ENCODE peak calls at places on chromosome 20, in five cellular contexts. F is transverse colon, B is brain microvascular endothelial cell, O is GM23338, H is BE2C. M is an unnamed sample.

GRCh38 chr20:21099653-21100589 is 6.2 kb downstream of the LINC00237 start:
- DNase-seq in F (peak), B (no peak), O (peak), H (peak), M (no peak)

GRCh38 chr20:1440024-1440423 is 26.6 kb downstream of the NSFL1C start:
- DNase-seq in F (no peak), B (no peak), O (peak), H (no peak), M (no peak)

GRCh38 chr20:53161473-53161872 is 189.3 kb downstream of the TSHZ2 start:
- DNase-seq in F (no peak), B (no peak), O (no peak), H (no peak), M (no peak)

GRCh38 chr20:2795451-2795850 is 5.0 kb downstream of the CPXM1 start:
- DNase-seq in F (no peak), B (no peak), O (no peak), H (no peak), M (no peak)

GRCh38 chr20:20259534-20259933 is 108.4 kb upstream of the INSM1 start:
- DNase-seq in F (no peak), B (no peak), O (no peak), H (no peak), M (no peak)

GRCh38 chr20:19784511-19785172 is 26.6 kb downstream of the RIN2 start:
- DNase-seq in F (peak), B (peak), O (peak), H (peak), M (peak)

GRCh38 chr20:36574278-36575065 is 1.1 kb downstream of the TGIF2 start:
- DNase-seq in F (peak), B (peak), O (peak), H (peak), M (no peak)

GRCh38 chr20:7432612-7433011 is 507.6 kb downstream of the HAO1 start:
- DNase-seq in F (no peak), B (no peak), O (no peak), H (no peak), M (no peak)

GRCh38 chr20:51434556-51435256 is 107.8 kb downstream of the NFATC2 start:
- DNase-seq in F (no peak), B (peak), O (no peak), H (no peak), M (peak)

GRCh38 chr20:17430515-17430914 is 100.7 kb downstream of the BFSP1 start:
- DNase-seq in F (no peak), B (no peak), O (no peak), H (no peak), M (no peak)

GRCh38 chr20:25035924-25036323 is 22.0 kb downstream of the ACSS1 start:
- DNase-seq in F (no peak), B (no peak), O (no peak), H (no peak), M (no peak)

GRCh38 chr20:4476903-4477302 is 244.8 kb upstream of the PRND start:
- DNase-seq in F (no peak), B (no peak), O (no peak), H (no peak), M (peak)

GRCh38 chr20:17680128-17680835 is 1.8 kb downstream of the RRBP1 start:
- DNase-seq in F (peak), B (peak), O (peak), H (no peak), M (no peak)

GRCh38 chr20:1815502-1816085 is 79.6 kb upstream of the SIRPA start:
- DNase-seq in F (no peak), B (no peak), O (no peak), H (no peak), M (no peak)

GRCh38 chr20:10200329-10200728 is 18.3 kb upstream of the SNAP25 start:
- DNase-seq in F (no peak), B (no peak), O (no peak), H (no peak), M (peak)

GRCh38 chr20:52049001-52049731 is 142.4 kb downstream of the ZFP64 start:
- DNase-seq in F (no peak), B (peak), O (peak), H (no peak), M (peak)

DNA sequence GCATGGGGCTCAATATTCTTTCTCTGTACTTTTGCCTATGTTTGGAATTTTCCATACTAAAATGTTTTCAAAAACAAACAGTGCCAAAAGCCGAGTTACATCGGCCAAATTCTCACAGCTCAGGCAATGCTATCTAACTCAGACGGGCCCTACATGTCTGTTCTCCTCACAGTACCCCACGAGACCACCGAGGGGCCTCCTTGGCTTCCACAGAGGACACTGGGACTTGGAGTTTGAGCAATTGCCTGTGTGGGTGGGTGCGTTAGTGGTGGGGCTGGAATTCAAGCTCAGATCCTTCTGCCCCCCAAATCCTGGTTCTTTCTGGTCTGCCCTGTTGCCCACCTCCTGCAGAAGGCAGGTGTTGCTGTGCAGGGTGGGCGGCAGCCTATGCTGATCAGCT is 413.2 kb downstream of the CDH26 start:
- DNase-seq in F (no peak), B (no peak), O (peak), H (no peak), M (no peak)
- TF ChIP-seq CTCF in F (no peak), B (no peak), O (peak), H (no peak), M (no peak)

GRCh38 chr20:63733117-63733516 is 3.3 kb upstream of the LIME1 start:
- DNase-seq in F (no peak), B (no peak), O (no peak), H (no peak), M (no peak)

GRCh38 chr20:63732118-63733095 is 4.1 kb upstream of the LIME1 start:
- DNase-seq in F (no peak), B (no peak), O (no peak), H (no peak), M (no peak)

GRCh38 chr20:63734946-63735858 is 1.3 kb upstream of the LIME1 start:
- DNase-seq in F (no peak), B (no peak), O (no peak), H (no peak), M (no peak)

GRCh38 chr20:63734111-63734945 is 2.1 kb upstream of the LIME1 start:
- DNase-seq in F (no peak), B (no peak), O (no peak), H (no peak), M (no peak)

DNA sequence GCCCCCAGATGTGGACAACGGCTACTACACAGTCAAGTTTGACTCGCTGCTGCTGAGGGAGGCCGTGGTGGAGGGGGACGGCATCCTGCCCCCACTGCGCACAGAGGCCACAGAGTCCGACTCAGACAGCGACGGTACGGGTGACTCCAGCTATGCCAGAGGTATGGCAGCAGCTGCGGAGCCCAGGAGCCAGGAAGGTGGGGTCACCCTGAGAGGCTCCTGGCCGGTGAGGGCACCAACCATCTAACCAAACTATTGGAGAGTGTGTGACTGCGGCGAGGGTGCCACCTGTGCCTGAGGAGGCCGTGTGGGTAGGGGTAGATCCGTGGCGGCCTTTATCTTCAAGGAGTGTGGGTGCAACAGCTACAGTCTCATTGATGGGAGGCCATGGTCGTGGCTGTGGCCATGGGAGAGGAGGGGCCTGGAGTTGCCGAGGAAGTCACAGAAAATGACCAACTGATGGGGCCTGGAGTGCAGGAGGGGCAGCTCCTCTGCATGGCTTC is 2.8 kb upstream of the LIME1 start:
- DNase-seq in F (no peak), B (no peak), O (no peak), H (no peak), M (no peak)
- H3K4me3 ChIP-seq in F (no peak), B (no peak), O (no peak), H (no peak), M (no peak)

DNA sequence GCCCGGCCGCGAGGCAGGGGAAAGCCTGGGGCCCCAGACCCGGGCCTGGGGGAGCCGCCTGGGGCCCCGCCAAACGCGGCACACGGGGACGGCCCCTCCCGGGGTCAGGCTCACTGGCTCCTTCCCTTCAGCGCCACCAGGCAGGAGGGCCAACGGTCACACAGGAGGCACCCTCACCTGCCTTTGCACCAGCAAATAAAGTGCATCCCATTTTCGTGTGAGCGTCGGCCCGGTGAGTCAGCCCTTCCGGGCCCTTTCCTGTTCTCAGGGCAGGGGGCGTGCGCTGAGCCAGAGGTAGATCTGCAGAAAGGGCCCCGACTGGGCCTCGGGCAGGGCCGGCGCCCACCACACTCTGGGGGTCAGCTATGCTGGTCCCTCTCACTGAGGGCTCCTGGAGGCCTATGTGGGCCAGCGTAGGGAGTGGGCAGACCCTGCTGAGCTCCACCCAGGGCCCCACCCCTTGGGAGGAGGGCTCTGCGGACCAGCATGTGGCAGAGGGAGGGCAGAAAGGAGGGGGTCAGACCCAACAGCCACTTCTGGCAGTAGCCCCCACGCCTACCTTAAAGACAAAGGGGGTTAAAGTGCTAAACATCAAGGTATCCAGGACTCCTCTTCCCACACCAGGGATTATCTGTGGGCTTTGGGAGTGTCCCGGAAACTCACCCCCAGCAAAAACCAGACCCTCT is 931 bp upstream of the UCKL1 start:
- DNase-seq in F (peak), B (no peak), O (peak), H (peak), M (peak)
- TF ChIP-seq CTCF in F (no peak), B (peak), O (peak), H (no peak), M (peak)

GRCh38 chr20:63648895-63649589 is 4.2 kb downstream of the STMN3 start:
- DNase-seq in F (no peak), B (no peak), O (no peak), H (no peak), M (no peak)
- H3K4me3 ChIP-seq in F (no peak), B (no peak), O (no peak), H (no peak), M (no peak)

GRCh38 chr20:46306743-46307138 is 1.6 kb downstream of the CDH22 start:
- DNase-seq in F (no peak), B (no peak), O (no peak), H (no peak), M (no peak)
- TF ChIP-seq CTCF in F (no peak), B (no peak), O (no peak), H (no peak), M (no peak)

DNA sequence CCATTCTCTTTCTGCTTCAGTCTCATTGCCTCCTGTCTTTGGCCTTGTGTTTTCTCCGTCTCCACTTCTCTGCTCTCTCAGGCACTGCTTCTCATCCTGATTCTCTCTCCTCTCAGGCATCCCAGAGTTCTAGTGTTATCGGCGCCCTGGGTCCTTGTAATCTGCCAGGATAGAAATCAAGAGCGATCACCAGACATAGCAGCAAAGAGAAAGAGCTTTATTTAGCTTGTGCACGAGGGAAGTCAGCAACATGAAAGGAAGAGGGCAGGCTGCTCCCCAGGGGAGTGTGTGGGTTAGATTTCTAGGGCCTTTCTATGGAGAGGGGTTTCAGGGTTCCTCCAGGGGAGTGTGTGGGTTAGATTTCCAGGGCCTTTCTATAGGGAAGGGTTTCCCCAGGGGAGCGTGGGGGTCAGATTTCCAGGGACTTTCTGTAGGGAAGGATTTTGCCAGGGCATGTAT is 32.5 kb downstream of the SUN5 start:
- DNase-seq in F (no peak), B (no peak), O (no peak), H (no peak), M (no peak)
- H3K4me3 ChIP-seq in F (no peak), B (no peak), O (no peak), H (no peak), M (no peak)

DNA sequence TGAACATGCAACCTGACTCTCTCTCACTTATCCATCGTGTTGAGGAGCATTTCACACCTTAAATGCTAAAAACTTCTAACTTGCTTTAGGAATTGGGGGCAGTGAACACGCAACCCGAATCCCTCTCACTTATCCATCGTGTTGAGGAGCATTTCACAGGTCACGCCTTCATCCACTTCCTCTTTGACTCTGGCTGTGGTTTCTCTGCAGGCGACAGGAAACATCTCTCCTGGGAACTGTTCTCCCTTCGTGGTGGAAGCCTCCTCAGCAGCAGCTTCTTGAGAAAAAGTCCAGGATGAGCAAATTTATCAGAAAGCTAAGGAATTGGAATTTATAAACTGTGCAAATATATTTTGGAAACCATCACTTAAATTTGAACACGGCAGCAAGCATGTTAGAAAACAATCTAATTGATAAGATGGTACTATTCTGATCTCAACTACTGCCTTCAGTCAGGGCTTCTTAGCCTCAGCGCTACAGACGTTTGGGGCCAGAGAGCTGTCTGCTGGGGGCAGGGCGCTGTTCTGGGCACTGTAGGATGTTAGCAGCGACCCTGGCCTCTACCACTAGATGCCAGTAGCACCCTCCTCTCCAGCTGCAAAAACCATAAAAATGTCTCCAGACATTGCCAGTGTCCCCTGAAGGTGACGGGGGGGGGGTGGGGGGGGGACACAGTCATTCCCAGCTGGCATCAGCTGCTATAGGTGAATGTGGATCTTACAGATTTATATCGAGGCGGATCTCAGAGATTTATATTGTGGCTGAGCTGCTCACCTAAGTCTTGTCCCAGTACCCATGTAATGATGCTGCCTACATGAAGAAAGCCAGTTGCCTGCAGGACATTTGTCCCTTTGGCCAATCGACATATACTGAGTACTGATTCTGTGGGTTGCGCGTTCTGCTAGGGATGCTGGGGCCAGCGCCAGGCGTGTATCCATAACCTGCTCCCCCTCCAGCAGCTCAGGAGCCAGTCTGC is 26.2 kb downstream of the CTCFL start:
- DNase-seq in F (no peak), B (peak), O (peak), H (peak), M (peak)
- TF ChIP-seq CTCF in F (peak), B (peak), O (peak), H (peak), M (peak)

GRCh38 chr20:44810061-44810390 is 320 bp downstream of the RIMS4 start:
- DNase-seq in F (no peak), B (no peak), O (peak), H (no peak), M (no peak)
- H3K4me3 ChIP-seq in F (no peak), B (no peak), O (peak), H (peak), M (no peak)

GRCh38 chr20:63021356-63022321 is 14.9 kb upstream of the BHLHE23 start:
- DNase-seq in F (no peak), B (no peak), O (no peak), H (no peak), M (no peak)
- TF ChIP-seq CTCF in F (no peak), B (no peak), O (no peak), H (no peak), M (no peak)